ENCODE peak calls at places on chromosomes 4 and X, in eight cellular contexts. I, N, D, M, E, U, Q and J are unnamed samples.

GRCh38 chr4:177441061-177441802 is 1.0 kb downstream of the AGA start:
- DNase-seq in D (peak; percentile 17), N (peak; percentile 59), I (peak; percentile 28), E (no peak), M (no peak), Q (no peak), U (no peak), J (no peak)

GRCh38 chrX:120021927-120022326 is 55.6 kb downstream of the RHOXF2B start:
- DNase-seq in Q (no peak), E (no peak), I (no peak), N (no peak), M (no peak), U (no peak), D (no peak), J (no peak)

GRCh38 chrX:72666451-72666850 is 47.7 kb downstream of the PHKA1 start:
- DNase-seq in D (no peak), I (peak; percentile 40), Q (no peak), U (no peak), E (no peak), M (no peak), N (no peak), J (no peak)

GRCh38 chr4:102693266-102693850 is 67.4 kb downstream of the MANBA start:
- DNase-seq in I (peak; percentile 67), D (no peak), N (no peak), U (no peak), M (no peak), E (no peak), Q (no peak), J (no peak)

GRCh38 chr4:172997851-172998250 is 170.8 kb upstream of the GALNT7 start:
- DNase-seq in E (no peak), N (no peak), M (no peak), D (no peak), U (no peak), I (peak; percentile 6), Q (no peak), J (no peak)

GRCh38 chr4:61373901-61374611 is 173.9 kb downstream of the ADGRL3 start:
- DNase-seq in I (peak; percentile 7), Q (no peak), M (no peak), U (no peak), D (no peak), E (no peak), N (no peak), J (no peak)

GRCh38 chr4:100391913-100392312 is 125.9 kb downstream of the EMCN start:
- DNase-seq in N (no peak), M (no peak), Q (no peak), D (no peak), I (peak; percentile 43), U (no peak), E (no peak), J (no peak)

GRCh38 chr4:105455998-105456397 is 17.9 kb downstream of the PPA2 start:
- DNase-seq in I (no peak), D (no peak), N (no peak), E (no peak), M (no peak), Q (no peak), U (no peak), J (no peak)

GRCh38 chr4:81913427-81913878 is 441.7 kb upstream of the RASGEF1B start:
- DNase-seq in N (peak; percentile 45), D (no peak), U (no peak), Q (peak; percentile 49), E (peak; percentile 34), M (no peak), I (peak; percentile 31), J (no peak)

GRCh38 chr4:148778980-148779675 is 336.9 kb upstream of the NR3C2 start:
- DNase-seq in U (no peak), Q (no peak), M (no peak), I (peak; percentile 49), E (no peak), N (no peak), D (no peak), J (no peak)

GRCh38 chr4:105859233-105859632 is 36.0 kb upstream of the NPNT start:
- DNase-seq in E (peak; percentile 59), D (peak; percentile 9), I (peak; percentile 79), M (no peak), Q (peak; percentile 26), U (no peak), N (no peak), J (no peak)

GRCh38 chr4:168540086-168540864 is 43.4 kb downstream of the PALLD start:
- DNase-seq in N (no peak), Q (peak; percentile 89), M (no peak), I (peak; percentile 86), D (no peak), E (no peak), U (no peak), J (no peak)

GRCh38 chr4:122450847-122451246 is 5.7 kb downstream of the IL2 start:
- DNase-seq in U (no peak), M (no peak), Q (peak; percentile 73), E (no peak), N (no peak), I (peak; percentile 10), D (no peak), J (no peak)

GRCh38 chrX:12011075-12011474 is 127.2 kb upstream of the FRMPD4 start:
- DNase-seq in N (no peak), I (peak; percentile 81), U (no peak), E (no peak), D (no peak), M (no peak), Q (no peak), J (no peak)

GRCh38 chr4:37439809-37440518 is 195.4 kb downstream of the NWD2 start:
- DNase-seq in Q (no peak), I (no peak), M (no peak), N (no peak), E (no peak), U (no peak), D (no peak), J (no peak)

GRCh38 chr4:103171006-103171405 is 27.1 kb downstream of the CENPE start:
- DNase-seq in I (no peak), M (no peak), U (no peak), D (no peak), E (no peak), N (no peak), Q (no peak), J (no peak)

GRCh38 chrX:103056902-103057301 is 7.1 kb downstream of the BEX1 start:
- DNase-seq in E (no peak), I (no peak), Q (no peak), N (no peak), U (no peak), M (no peak), D (no peak), J (no peak)

GRCh38 chrX:72101597-72102037 is 30.1 kb downstream of the RTL5 start:
- DNase-seq in E (no peak), M (no peak), I (no peak), U (no peak), N (no peak), Q (no peak), D (no peak), J (no peak)

GRCh38 chrX:86369847-86370630 is 221.8 kb downstream of the DACH2 start:
- DNase-seq in Q (no peak), M (no peak), D (no peak), I (peak; percentile 0), U (no peak), E (peak; percentile 85), N (no peak), J (no peak)

GRCh38 chr4:78058591-78059523 is 1.7 kb downstream of the FRAS1 start:
- DNase-seq in Q (no peak), U (no peak), M (peak; percentile 39), D (no peak), N (peak; percentile 43), I (no peak), E (peak; percentile 33), J (peak; percentile 20)

GRCh38 chr4:78057600-78058560 is 757 bp downstream of the FRAS1 start:
- DNase-seq in N (peak; percentile 60), M (peak; percentile 37), I (peak; percentile 13), D (no peak), U (peak; percentile 24), E (peak; percentile 37), Q (no peak), J (peak; percentile 24)

GRCh38 chr4:78059524-78059889 is 2.4 kb downstream of the FRAS1 start:
- DNase-seq in U (no peak), E (peak; percentile 61), D (no peak), I (peak; percentile 45), N (peak; percentile 49), M (peak; percentile 47), Q (peak; percentile 84), J (no peak)

GRCh38 chr4:78057135-78057599 is at the start of gene FRAS1:
- DNase-seq in N (peak; percentile 22), Q (no peak), I (no peak), U (peak; percentile 16), M (peak; percentile 36), D (no peak), E (peak; percentile 36), J (peak; percentile 13)

GRCh38 chr4:78056265-78057129 is 626 bp upstream of the FRAS1 start:
- DNase-seq in M (peak; percentile 85), I (peak; percentile 24), Q (peak; percentile 93), N (peak; percentile 72), E (peak; percentile 41), D (no peak), U (peak; percentile 64), J (peak; percentile 70)
- TF ChIP-seq POLR2A in M (peak; percentile 37), I (no peak), Q (peak; percentile 82), N (no peak), E (no peak), D (no peak), U (no peak), J (no peak)

GRCh38 chrX:107396235-107396634 is 53.2 kb upstream of the FRMPD3 start:
- DNase-seq in I (no peak), N (no peak), E (no peak), M (no peak), D (no peak), U (no peak), Q (no peak), J (no peak)
- H3K4me3 ChIP-seq in I (no peak overlapping the region), N (no peak overlapping the region), E (no peak overlapping the region), M (no peak overlapping the region), D (no peak overlapping the region), U (no peak overlapping the region), Q (no peak overlapping the region), J (no peak overlapping the region)

GRCh38 chr4:180486342-180486741 is 1756.9 kb upstream of the TENM3 start:
- DNase-seq in U (no peak), I (no peak), M (no peak), Q (no peak), D (peak; percentile 19), N (no peak), E (no peak), J (no peak)
- H3K4me1 ChIP-seq in U (no peaks in the 10 kb centered on the region), I (no peaks in the 10 kb centered on the region), M (no peaks in the 10 kb centered on the region), Q (no peaks in the 10 kb centered on the region), D (no peaks in the 10 kb centered on the region), N (no peaks in the 10 kb centered on the region), E (no peaks in the 10 kb centered on the region), J (no peaks in the 10 kb centered on the region)

DNA sequence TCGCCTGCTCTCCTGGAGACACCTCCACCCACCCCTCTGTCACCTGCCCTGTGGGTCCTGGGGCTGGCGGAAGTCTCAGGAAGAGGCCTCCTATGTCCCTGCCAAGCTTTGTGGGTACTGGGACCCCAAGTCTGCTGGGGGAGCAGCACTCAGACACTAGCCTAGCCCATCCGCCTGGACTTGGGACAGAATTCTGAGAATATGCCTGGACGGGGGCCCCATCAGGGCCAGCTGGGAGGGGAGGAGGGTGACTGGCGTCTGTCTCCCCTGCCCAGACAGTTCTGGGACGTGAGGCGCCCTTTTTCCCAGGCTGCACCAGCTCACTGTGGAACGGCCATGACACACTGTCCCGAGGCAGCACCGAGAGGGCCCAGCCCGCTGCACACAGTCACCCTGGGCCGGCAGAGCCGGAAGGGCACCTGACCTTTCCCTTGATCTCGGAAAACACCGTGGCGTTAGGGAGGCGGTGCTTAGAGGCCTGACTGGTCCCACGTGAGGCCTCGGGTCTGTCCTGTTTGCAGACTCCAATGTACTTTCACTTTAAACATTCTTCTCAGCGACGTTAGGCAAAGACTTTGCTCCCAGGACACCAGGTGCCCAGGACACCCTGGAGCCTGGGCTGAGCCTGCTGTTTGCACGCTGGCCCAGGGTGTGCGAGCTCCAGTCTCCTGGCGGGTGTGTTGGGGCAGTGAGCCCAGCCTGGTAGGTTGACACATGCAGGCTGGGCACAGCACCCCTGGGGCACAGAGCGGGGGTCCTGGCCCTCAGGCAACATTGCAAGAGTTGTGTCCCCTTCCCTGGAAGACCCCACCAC is 700 bp downstream of the SLC26A1 start:
- DNase-seq in N (peak; percentile 92), U (no peak), E (peak; percentile 61), D (no peak), Q (no peak), I (peak; percentile 30), M (peak; percentile 23), J (no peak)
- TF ChIP-seq POLR2A in N (no peak), U (no peak), E (no peak), D (no peak), Q (no peak), I (no peak), M (no peak), J (no peak)